ENCODE peak calls at places on chromosomes 4 and X, in five cellular contexts. D is kidney epithelial cell, S is esophagus squamous epithelium, X is AG10803, R is AG09309. F is an unnamed sample.

GRCh38 chr4:185514182-185514697 is 21.1 kb downstream of the PDLIM3 start:
- DNase-seq in S (no peak), D (no peak), X (no peak), R (no peak), F (no peak)

GRCh38 chr4:6991249-6991648 is 51.9 kb upstream of the TADA2B start:
- DNase-seq in R (no peak), D (no peak), X (no peak), S (no peak), F (no peak)

GRCh38 chr4:174320501-174321199 is 36.9 kb downstream of the CEP44 start:
- DNase-seq in S (no peak), X (no peak), R (no peak), D (no peak), F (no peak)

GRCh38 chr4:172515266-172515879 is 653.2 kb upstream of the GALNT7 start:
- DNase-seq in S (no peak), R (no peak), D (no peak), X (no peak), F (no peak)

GRCh38 chr4:77454858-77455257 is 150.8 kb upstream of the CXCL13 start:
- DNase-seq in D (no peak), S (no peak), R (no peak), X (no peak), F (no peak)

GRCh38 chr4:99117876-99118693 is 26.0 kb downstream of the ADH4 start:
- DNase-seq in S (no peak), R (no peak), D (no peak), X (peak), F (no peak)

GRCh38 chr4:129526812-129527211 is 430.9 kb downstream of the C4orf33 start:
- DNase-seq in S (no peak), R (no peak), X (no peak), D (no peak), F (no peak)

GRCh38 chr4:710116-710515 is 4.5 kb downstream of the PCGF3 start:
- DNase-seq in D (no peak), X (no peak), S (no peak), R (no peak), F (no peak)

GRCh38 chr4:128228021-128228571 is 59.5 kb downstream of the PGRMC2 start:
- DNase-seq in D (no peak), S (no peak), R (no peak), X (peak), F (no peak)

GRCh38 chr4:70841951-70842350 is 2.3 kb upstream of the GRSF1 start:
- DNase-seq in D (no peak), S (no peak), X (no peak), R (no peak), F (no peak)

GRCh38 chr4:113073614-113074013 is 24.2 kb downstream of the ANK2 start:
- DNase-seq in X (no peak), D (no peak), R (no peak), S (no peak), F (no peak)

GRCh38 chr4:46508216-46508615 is 118.3 kb upstream of the GABRA2 start:
- DNase-seq in D (no peak), S (no peak), R (no peak), X (no peak), F (no peak)

GRCh38 chrX:54808109-54808604 is 612 bp downstream of the MAGED2 start:
- DNase-seq in X (peak), D (no peak), S (no peak), R (no peak), F (no peak)

GRCh38 chr4:80097395-80098177 is 24.6 kb upstream of the ANTXR2 start:
- DNase-seq in S (no peak), X (peak), R (peak), D (no peak), F (no peak)

GRCh38 chr4:2256781-2257191 is 5.1 kb downstream of the MXD4 start:
- DNase-seq in X (no peak), R (no peak), D (no peak), S (no peak), F (no peak)

GRCh38 chr4:118904418-118904817 is 15.8 kb downstream of the SYNPO2 start:
- DNase-seq in D (no peak), X (no peak), R (no peak), S (no peak), F (no peak)

GRCh38 chr4:147378780-147379179 is 102.1 kb upstream of the EDNRA start:
- DNase-seq in D (no peak), R (no peak), S (no peak), X (no peak), F (no peak)

GRCh38 chrX:11629593-11630211 is 36.0 kb downstream of the ARHGAP6 start:
- DNase-seq in S (no peak), R (peak), X (peak), D (peak), F (peak)

GRCh38 chr4:95585016-95585695 is 36.4 kb upstream of the UNC5C start:
- DNase-seq in D (no peak), X (no peak), S (no peak), R (no peak), F (no peak)

GRCh38 chr4:102525099-102525498 is 23.9 kb downstream of the NFKB1 start:
- DNase-seq in R (no peak), X (peak), D (no peak), S (no peak), F (no peak)

GRCh38 chr4:7207791-7208231 is 15.5 kb downstream of the SORCS2 start:
- DNase-seq in S (no peak), X (peak), D (no peak), R (no peak), F (no peak)

GRCh38 chrX:110167952-110168451 is 149.9 kb downstream of the AMMECR1 start:
- DNase-seq in X (peak), D (no peak), S (no peak), R (no peak), F (no peak)

GRCh38 chr4:109051054-109051453 is 251.4 kb downstream of the COL25A1 start:
- DNase-seq in X (no peak), D (no peak), S (no peak), R (no peak), F (no peak)

GRCh38 chrX:68710870-68711576 is 63.6 kb downstream of the STARD8 start:
- DNase-seq in X (peak), S (no peak), R (peak), D (no peak), F (no peak)

GRCh38 chr4:134627386-134627785 is 425.8 kb upstream of the PABPC4L start:
- DNase-seq in R (no peak), S (no peak), X (no peak), D (no peak), F (no peak)

GRCh38 chr4:38182334-38182998 is 222.3 kb downstream of the PTTG2 start:
- DNase-seq in D (no peak), X (no peak), R (no peak), S (no peak), F (no peak)

GRCh38 chr4:38185406-38185805 is 225.2 kb downstream of the PTTG2 start:
- DNase-seq in R (no peak), S (no peak), D (no peak), X (no peak), F (no peak)

GRCh38 chr4:38188136-38188535 is 227.9 kb downstream of the PTTG2 start:
- DNase-seq in X (no peak), D (no peak), S (no peak), R (no peak), F (no peak)

GRCh38 chr4:38180456-38180855 is 220.3 kb downstream of the PTTG2 start:
- DNase-seq in S (no peak), R (no peak), D (no peak), X (no peak), F (no peak)

DNA sequence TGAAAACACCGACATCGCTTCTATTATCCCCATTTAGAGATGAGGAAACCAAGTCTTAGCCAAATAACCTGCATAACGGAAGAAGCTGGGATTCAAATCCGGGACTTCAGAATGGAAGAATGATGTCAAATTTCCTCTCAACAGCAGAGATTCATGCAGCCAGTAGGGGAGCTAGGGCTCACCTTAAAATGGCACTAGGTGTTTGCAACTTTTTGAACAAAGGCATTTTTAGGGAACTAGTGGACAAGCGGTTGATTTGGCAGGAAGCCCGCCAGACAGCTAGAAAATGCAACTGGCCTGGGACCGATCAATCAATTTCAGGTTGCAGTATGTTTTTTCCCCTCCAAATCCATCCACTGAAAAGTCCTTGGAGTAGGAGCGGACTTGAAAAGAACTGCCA is 224.2 kb downstream of the PTTG2 start:
- DNase-seq in R (no peak), D (no peak), S (no peak), X (no peak), F (no peak)
- TF ChIP-seq CTCF in R (peak), D (no peak), S (peak), X (peak), F (no peak)

GRCh38 chrX:152817082-152817744 is 13.3 kb downstream of the CETN2 start:
- DNase-seq in S (no peak), D (no peak), R (no peak), X (peak), F (no peak)
- H3K4me3 ChIP-seq in S (no peak), D (no peak), R (no peak), X (no peak), F (no peak)

DNA sequence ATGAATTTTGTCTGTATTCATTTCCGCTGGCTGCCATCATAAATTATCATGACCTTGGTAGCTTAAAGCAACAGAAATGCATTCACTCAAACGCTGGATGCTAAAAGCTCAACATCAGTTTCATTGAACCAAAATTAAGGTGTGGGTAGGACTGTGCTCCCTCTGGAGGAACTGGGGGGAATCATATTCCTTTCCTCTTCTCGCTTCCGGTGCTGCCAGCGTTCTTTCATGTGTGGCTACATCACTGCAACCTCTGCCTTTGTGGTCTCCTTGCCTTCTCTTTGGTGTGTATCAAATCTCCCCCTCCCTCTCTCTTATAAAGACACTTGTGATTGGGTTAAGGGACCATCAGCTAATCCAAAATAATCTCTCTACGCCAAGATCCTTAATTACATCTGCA is 39.5 kb downstream of the NEIL3 start:
- DNase-seq in X (no peak), S (no peak), D (no peak), R (no peak), F (no peak)
- TF ChIP-seq CTCF in X (no peak), S (no peak), D (no peak), R (no peak), F (no peak)

GRCh38 chrX:129522184-129523059 is 868 bp downstream of the SMARCA1 start:
- DNase-seq in X (peak), S (no peak), R (no peak), D (no peak), F (no peak)
- H3K4me3 ChIP-seq in X (peak), S (peak), R (peak), D (peak), F (peak)

GRCh38 chrX:2907295-2907694 is 21.8 kb downstream of the ARSD start:
- DNase-seq in R (no peak), X (no peak), S (no peak), D (no peak), F (no peak)

GRCh38 chrX:2917767-2918166 is 11.4 kb downstream of the ARSD start:
- DNase-seq in S (no peak), D (no peak), R (no peak), X (no peak), F (no peak)

GRCh38 chrX:2910109-2910508 is 19.0 kb downstream of the ARSD start:
- DNase-seq in R (no peak), X (no peak), S (no peak), D (no peak), F (no peak)

GRCh38 chrX:2908125-2908685 is 20.9 kb downstream of the ARSD start:
- DNase-seq in R (no peak), X (no peak), D (no peak), S (no peak), F (no peak)

DNA sequence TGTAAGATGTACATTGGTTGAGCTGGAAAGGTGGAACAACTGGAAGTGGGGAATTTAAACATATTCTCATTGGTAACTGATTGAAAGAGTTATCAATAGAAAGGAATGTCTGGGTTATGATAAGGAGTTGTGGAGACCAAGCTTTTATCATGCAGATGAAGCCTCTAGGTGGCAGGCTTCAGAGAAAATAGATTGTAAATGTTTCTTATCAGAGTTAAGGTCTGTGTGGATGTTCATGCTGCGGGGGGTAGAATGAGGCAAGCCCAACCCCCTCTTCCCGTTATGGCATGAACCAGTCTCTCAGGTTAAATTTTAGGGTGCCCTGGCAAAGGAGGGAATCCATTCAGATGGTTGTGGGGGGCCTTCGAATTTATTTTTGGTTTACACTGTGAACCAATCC is 16.0 kb downstream of the ARSD start:
- DNase-seq in R (no peak), D (no peak), X (no peak), S (no peak), F (no peak)
- TF ChIP-seq CTCF in R (peak), D (peak), X (peak), S (no peak), F (no peak)

DNA sequence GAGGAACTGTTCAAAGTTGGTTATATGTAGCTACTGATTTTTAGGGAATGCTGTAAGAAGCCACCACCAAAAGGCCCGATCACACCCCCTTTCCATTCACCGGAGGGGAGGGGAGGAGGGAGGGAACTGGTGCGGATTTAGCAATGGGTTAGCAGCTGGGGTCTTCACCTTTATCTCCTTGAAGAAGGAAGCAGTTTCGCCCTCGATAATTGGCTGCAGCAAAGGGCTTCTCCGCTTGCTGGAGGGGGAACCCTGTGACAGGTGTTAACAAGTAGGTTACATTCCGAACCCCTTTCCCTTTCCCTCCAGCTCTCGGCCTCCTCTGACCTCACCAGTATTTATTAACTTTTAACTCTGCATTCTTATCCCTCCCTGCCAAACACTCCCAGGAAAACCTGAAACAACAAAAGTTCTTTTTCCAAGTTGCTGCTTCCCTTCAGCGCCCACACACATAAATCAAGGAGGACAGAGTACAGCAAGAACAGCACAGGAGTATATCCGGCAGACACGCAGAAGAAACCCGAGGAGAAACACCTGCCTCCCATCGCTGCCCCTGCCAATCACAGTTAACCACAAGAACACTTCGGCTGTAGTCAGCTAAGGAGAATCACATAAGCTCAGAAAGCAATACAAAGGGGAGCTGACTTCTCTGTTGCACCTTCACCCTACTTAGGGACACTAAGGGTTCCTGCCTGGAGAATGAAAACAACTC is 39.8 kb upstream of the NAP1L5 start:
- DNase-seq in D (peak), X (no peak), S (no peak), R (no peak), F (no peak)
- H3K4me3 ChIP-seq in D (peak), X (no peak), S (no peak), R (no peak), F (no peak)

DNA sequence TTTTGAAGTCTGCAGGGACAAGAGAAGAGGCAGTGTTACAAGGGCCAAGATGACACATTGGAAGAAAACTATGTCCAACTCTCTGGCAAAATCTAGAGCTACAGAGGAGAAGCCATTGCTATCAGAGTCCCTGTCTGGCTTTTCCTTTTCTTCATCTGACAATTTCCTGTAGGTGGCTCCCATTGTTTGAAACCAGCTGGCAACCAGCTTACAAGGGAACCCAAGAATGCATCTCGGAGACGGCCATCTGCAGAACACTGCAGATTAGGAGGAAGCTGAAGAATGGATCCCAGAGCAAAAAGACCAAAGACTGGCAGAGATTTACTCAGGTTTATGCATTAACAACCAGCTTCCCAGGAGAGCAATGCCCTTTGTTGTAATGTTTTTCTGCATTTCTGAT is 216.2 kb upstream of the CTSO start:
- DNase-seq in X (peak), D (no peak), S (no peak), R (no peak), F (no peak)
- TF ChIP-seq CTCF in X (peak), D (no peak), S (no peak), R (no peak), F (no peak)

DNA sequence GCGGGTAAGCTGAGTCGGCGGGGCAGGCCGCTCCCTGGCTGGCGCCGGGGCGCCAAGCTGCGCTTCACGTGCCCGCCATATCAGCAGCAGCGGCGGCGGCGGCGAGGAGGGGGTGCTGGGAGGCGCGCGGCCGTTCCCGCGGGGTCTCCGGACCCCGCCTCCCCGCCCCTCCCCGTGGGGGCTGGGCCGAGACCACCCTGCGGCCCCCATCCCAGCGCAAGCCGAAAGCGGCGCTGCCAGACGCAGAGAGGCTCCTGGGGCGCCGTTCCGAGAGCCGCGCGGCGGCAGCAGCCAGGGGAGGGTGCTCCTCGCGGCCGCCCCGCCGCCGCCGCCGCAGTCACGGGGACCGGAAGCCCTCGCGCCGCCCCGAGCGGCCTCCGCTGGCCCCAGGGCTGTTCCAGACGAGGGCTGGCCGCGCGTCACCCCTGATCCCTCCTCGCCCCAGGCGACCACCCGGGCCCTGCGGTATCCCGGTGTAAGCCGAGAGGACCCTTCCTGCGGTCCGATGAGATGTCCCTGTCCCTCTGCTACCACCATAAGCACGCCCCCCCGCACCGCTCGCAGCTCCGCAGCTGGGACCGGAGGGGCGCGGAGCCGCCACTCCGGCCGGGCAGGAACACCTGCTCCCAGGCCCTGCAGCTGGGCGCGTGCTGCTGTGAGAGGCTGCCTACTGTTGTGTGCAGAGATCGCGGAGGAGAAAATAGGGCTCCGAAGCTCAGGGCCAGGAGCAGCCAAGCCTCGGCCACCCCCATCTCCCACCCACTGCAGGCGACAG is 7.4 kb upstream of the BCOR start:
- DNase-seq in S (no peak), X (no peak), R (no peak), D (no peak), F (no peak)
- H3K4me3 ChIP-seq in S (peak), X (peak), R (peak), D (peak), F (peak)

GRCh38 chrX:47204970-47205369 is 11.3 kb downstream of the UBA1 start:
- DNase-seq in X (no peak), R (no peak), S (no peak), D (no peak), F (no peak)
- TF ChIP-seq CTCF in X (no peak), R (no peak), S (no peak), D (no peak), F (no peak)

F was measured in AG04449.